ENCODE peak calls at places on chromosomes 12 and 14, in nine cellular contexts. K is brain microvascular endothelial cell, P is SK-N-SH, X is lower lobe of right lung, D is tibial artery, H is HCT116, E is K562, M is astrocyte, U is neural progenitor cell. O is an unnamed sample. For H3K27me3, the result is how much of the 10 kb centered on the place peaks cover.

GRCh38 chr12:108728820-108729611 is 2.3 kb downstream of the CORO1C start:
- DNase-seq in E (no peak), K (no peak), P (no peak), M (peak), D (no peak), X (no peak), U (no peak), H (no peak), O (no peak)

GRCh38 chr14:53462931-53463778 is 310.0 kb upstream of the DDHD1 start:
- DNase-seq in M (no peak), U (no peak), P (no peak), H (peak), K (no peak), E (no peak), D (no peak), X (peak), O (no peak)

GRCh38 chr12:100199023-100199346 is 1.6 kb upstream of the ACTR6 start:
- DNase-seq in H (no peak), U (no peak), M (no peak), K (no peak), P (no peak), D (no peak), E (no peak), X (no peak), O (no peak)

GRCh38 chr12:2449586-2449985 is 345.2 kb upstream of the FKBP4 start:
- DNase-seq in U (no peak), H (no peak), E (no peak), P (no peak), X (no peak), M (no peak), D (no peak), K (no peak), O (no peak)

GRCh38 chr12:15837141-15837781 is 44.9 kb upstream of the STRAP start:
- DNase-seq in M (peak), H (no peak), X (no peak), U (no peak), E (no peak), D (no peak), K (no peak), P (no peak), O (no peak)

GRCh38 chr12:127113945-127114344 is 1153.0 kb upstream of the TMEM132C start:
- DNase-seq in K (no peak), E (no peak), D (no peak), M (no peak), X (no peak), P (no peak), U (peak), H (no peak), O (no peak)

GRCh38 chr12:26666286-26666685 is 166.7 kb downstream of the ITPR2 start:
- DNase-seq in E (no peak), U (no peak), K (no peak), X (no peak), M (no peak), D (no peak), H (no peak), P (no peak), O (no peak)

GRCh38 chr14:73422515-73422914 is 35.8 kb downstream of the NUMB start:
- DNase-seq in U (no peak), D (no peak), M (no peak), H (no peak), K (no peak), X (no peak), E (no peak), P (no peak), O (no peak)

GRCh38 chr14:64293976-64294671 is at the start of gene ESR2:
- DNase-seq in M (peak), H (no peak), X (peak), U (peak), D (no peak), E (peak), P (peak), K (peak), O (no peak)

GRCh38 chr12:53187145-53187899 is 6.6 kb upstream of the CSAD start:
- DNase-seq in X (no peak), E (no peak), D (no peak), H (no peak), M (no peak), K (no peak), U (no peak), P (no peak), O (no peak)

GRCh38 chr12:54631988-54632728 is 2.5 kb downstream of the LACRT start:
- DNase-seq in K (no peak), H (no peak), D (no peak), U (peak), E (no peak), X (no peak), M (no peak), P (no peak), O (no peak)

GRCh38 chr14:105390849-105391500 is 7.4 kb upstream of the TEX22 start:
- DNase-seq in M (no peak), H (no peak), E (no peak), D (no peak), P (no peak), X (no peak), U (no peak), K (no peak), O (no peak)

GRCh38 chr12:4278582-4278939 is 5.0 kb downstream of the CCND2 start:
- DNase-seq in E (no peak), K (no peak), H (no peak), P (no peak), M (no peak), X (peak), D (peak), U (no peak), O (no peak)

GRCh38 chr14:24259282-24260025 is 3.5 kb downstream of the TGM1 start:
- DNase-seq in X (peak), M (peak), D (no peak), K (no peak), P (no peak), H (no peak), U (no peak), E (no peak), O (no peak)

GRCh38 chr12:66965613-66966012 is 286.7 kb upstream of the GRIP1 start:
- DNase-seq in M (no peak), K (no peak), D (no peak), H (no peak), U (no peak), X (no peak), E (no peak), P (no peak), O (no peak)

GRCh38 chr12:106248849-106249371 is 1.1 kb upstream of the CKAP4 start:
- DNase-seq in M (peak), P (no peak), K (peak), U (no peak), E (no peak), H (no peak), D (peak), X (peak), O (no peak)

GRCh38 chr12:121455766-121456420 is 56.0 kb downstream of the RNF34 start:
- DNase-seq in D (no peak), H (no peak), U (no peak), K (no peak), X (no peak), M (no peak), P (no peak), E (no peak), O (no peak)

GRCh38 chr14:94004015-94004414 is 6.9 kb downstream of the CCDC197 start:
- DNase-seq in M (no peak), H (no peak), P (no peak), K (no peak), X (no peak), E (no peak), U (no peak), D (no peak), O (no peak)

GRCh38 chr14:93035917-93036651 is 79.6 kb downstream of the ITPK1 start:
- DNase-seq in E (peak), P (no peak), X (no peak), H (no peak), D (no peak), K (peak), M (no peak), U (peak), O (peak)

GRCh38 chr14:73383356-73383755 is 75.0 kb downstream of the NUMB start:
- DNase-seq in D (no peak), H (no peak), K (no peak), E (no peak), M (no peak), U (no peak), P (no peak), X (no peak), O (no peak)

GRCh38 chr12:10016881-10017280 is 6.5 kb downstream of the CLEC12B start:
- DNase-seq in P (no peak), E (peak), K (peak), M (peak), H (no peak), U (no peak), D (no peak), X (no peak), O (no peak)

GRCh38 chr14:106844608-106845285 is 1318.4 kb downstream of the TMEM121 start:
- DNase-seq in D (peak), P (peak), E (peak), K (no peak), M (no peak), U (no peak), H (no peak), X (peak), O (no peak)

GRCh38 chr14:104371917-104372316 is 207.6 kb upstream of the C14orf180 start:
- DNase-seq in P (no peak), U (no peak), X (peak), D (no peak), H (no peak), E (no peak), K (no peak), M (no peak), O (no peak)

GRCh38 chr14:33237102-33237501 is 298.4 kb downstream of the NPAS3 start:
- DNase-seq in H (no peak), M (peak), U (no peak), X (no peak), D (no peak), E (no peak), P (no peak), K (no peak), O (no peak)

GRCh38 chr14:91252901-91253794 is 8.6 kb upstream of the GPR68 start:
- DNase-seq in D (no peak), X (peak), H (no peak), K (no peak), P (peak), M (no peak), E (peak), U (peak), O (peak)

GRCh38 chr14:99272669-99273024 is 650 bp upstream of the BCL11B start:
- DNase-seq in K (no peak), M (no peak), D (no peak), P (no peak), U (no peak), X (no peak), E (no peak), H (no peak), O (no peak)

GRCh38 chr14:49971156-49972141 is 78.6 kb downstream of the ARF6 start:
- DNase-seq in K (no peak), X (no peak), H (no peak), U (no peak), M (no peak), P (no peak), D (no peak), E (no peak), O (no peak)

GRCh38 chr14:96256420-96256819 is 410 bp downstream of the BDKRB1 start:
- DNase-seq in K (no peak), M (no peak), X (no peak), H (no peak), P (no peak), E (no peak), D (no peak), U (no peak), O (no peak)

GRCh38 chr14:24172871-24173281 is 996 bp downstream of the REC8 start:
- DNase-seq in E (no peak), X (no peak), H (no peak), K (no peak), U (peak), P (peak), D (no peak), M (no peak), O (no peak)

GRCh38 chr14:24195186-24196070 is at the start of gene TM9SF1:
- DNase-seq in U (peak), K (peak), M (peak), D (peak), H (peak), X (peak), P (peak), E (peak), O (peak)

GRCh38 chr14:105313381-105314286 is 914 bp upstream of the PACS2 start:
- DNase-seq in P (peak), D (peak), X (peak), E (no peak), M (no peak), H (no peak), K (no peak), U (peak), O (peak)

GRCh38 chr14:71060795-71061455 is 153.7 kb downstream of the PCNX1 start:
- DNase-seq in M (peak), P (no peak), D (no peak), U (no peak), H (no peak), K (peak), X (no peak), E (no peak), O (no peak)

GRCh38 chr12:40921563-40922163 is 229.4 kb downstream of the CNTN1 start:
- DNase-seq in U (peak), D (no peak), K (no peak), M (no peak), P (no peak), E (peak), H (peak), X (no peak), O (no peak)

GRCh38 chr12:53170876-53171724 is 9.4 kb upstream of the ZNF740 start:
- DNase-seq in D (no peak), K (no peak), X (no peak), P (no peak), M (no peak), U (no peak), E (no peak), H (no peak), O (no peak)

GRCh38 chr14:105021656-105022275 is 883 bp upstream of the CDCA4 start:
- DNase-seq in X (peak), M (no peak), K (no peak), P (peak), H (peak), U (peak), E (peak), D (no peak), O (no peak)

GRCh38 chr14:93543766-93544165 is 113.0 kb downstream of the UNC79 start:
- DNase-seq in E (peak), K (no peak), H (peak), M (no peak), U (peak), X (no peak), D (no peak), P (peak), O (no peak)

GRCh38 chr12:65278576-65279386 is at the start of gene MSRB3:
- DNase-seq in K (peak), U (peak), D (peak), E (peak), X (peak), M (peak), H (peak), P (peak), O (peak)
- TF ChIP-seq CTCF in K (peak), U (peak), D (no peak), E (no peak), X (peak), M (no peak), H (no peak), P (peak), O (no peak)

GRCh38 chr14:74511966-74512365 is 18.4 kb downstream of the ISCA2 start:
- DNase-seq in U (no peak), D (peak), X (peak), H (no peak), M (no peak), P (no peak), K (no peak), E (no peak), O (peak)

GRCh38 chr14:74516451-74517155 is 23.0 kb downstream of the ISCA2 start:
- DNase-seq in X (peak), D (no peak), H (no peak), K (no peak), P (no peak), M (no peak), E (peak), U (peak), O (no peak)

GRCh38 chr14:74515891-74516412 is 22.4 kb downstream of the ISCA2 start:
- DNase-seq in U (no peak), K (no peak), P (no peak), E (no peak), X (peak), H (no peak), D (no peak), M (no peak), O (peak)

GRCh38 chr14:74512431-74512830 is 18.9 kb downstream of the ISCA2 start:
- DNase-seq in U (no peak), X (peak), K (no peak), P (no peak), E (no peak), M (no peak), H (no peak), D (no peak), O (no peak)

GRCh38 chr14:74514471-74514932 is 20.9 kb downstream of the ISCA2 start:
- DNase-seq in P (no peak), X (peak), H (no peak), E (no peak), K (peak), D (peak), M (peak), U (no peak), O (no peak)
- H3K4me3 ChIP-seq in P (no peak), X (peak), H (no peak), E (no peak), K (no peak), D (no peak), M (no peak), U (no peak), O (no peak)

GRCh38 chr14:101754893-101755292 is 6.6 kb upstream of the PPP2R5C start:
- DNase-seq in E (no peak), K (no peak), H (no peak), U (no peak), D (no peak), X (no peak), P (no peak), M (no peak), O (no peak)
- H3K27me3 ChIP-seq in E (under half), K (under half), H (under half), U (under half), D (under half), X (under half), P (under half), M (under half), O (under half)

DNA sequence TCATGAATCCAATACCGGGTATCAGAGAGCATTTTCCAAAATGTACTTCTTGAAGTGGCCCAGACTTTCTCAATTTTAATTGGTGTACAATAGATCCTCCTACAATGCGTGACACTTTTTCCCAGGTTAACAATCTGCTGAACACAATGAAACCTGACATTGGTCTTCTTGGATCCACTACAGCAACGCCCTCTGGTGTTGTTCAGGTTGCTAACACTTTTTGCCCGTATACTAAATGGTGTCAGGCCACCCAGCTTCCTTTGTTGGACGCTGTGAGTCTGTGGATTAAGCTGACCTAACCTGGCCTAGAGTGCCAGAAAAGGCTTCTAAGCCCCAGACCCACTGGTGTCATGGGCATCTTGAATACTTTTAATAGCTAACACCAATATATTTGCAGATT is 89.2 kb downstream of the KCNK10 start:
- DNase-seq in X (no peak), M (no peak), P (peak), D (no peak), K (no peak), U (peak), E (peak), H (peak), O (no peak)
- TF ChIP-seq CTCF in X (no peak), M (no peak), P (peak), D (no peak), K (peak), U (peak), E (peak), H (peak), O (no peak)

O was measured in dorsolateral prefrontal cortex.